ENCODE peak calls at places on chromosomes 6 and 20, in seven cellular contexts. One of them, this sample, is unnamed.

GRCh38 chr6:124633655-124634054 is 328.6 kb upstream of the RNF217 start:
- DNase-seq in CD8-positive, alpha-beta memory T cell: no peak
- DNase-seq in HTR-8/SVneo: no peak
- DNase-seq in stimulated activated CD4-positive, alpha-beta T cell treated with anti-CD3 and anti-CD28 coated beads, Interleukin-12 subunit alpha, Interleukin-12 subunit beta, amount 100 ng/mL, for 48 hours: no peak
- DNase-seq in breast epithelium: no peak
- DNase-seq in cardiac muscle cell: no peak
- DNase-seq in GM18507: no peak
- DNase-seq in this sample: no peak

GRCh38 chr20:31551581-31552081 is 37.4 kb downstream of the HM13 start:
- DNase-seq in GM18507: no peak
- DNase-seq in breast epithelium: no peak
- DNase-seq in stimulated activated CD4-positive, alpha-beta T cell treated with anti-CD3 and anti-CD28 coated beads, Interleukin-12 subunit alpha, Interleukin-12 subunit beta, amount 100 ng/mL, for 48 hours: no peak
- DNase-seq in CD8-positive, alpha-beta memory T cell: no peak
- DNase-seq in cardiac muscle cell: no peak
- DNase-seq in HTR-8/SVneo: no peak
- DNase-seq in this sample: no peak

GRCh38 chr20:3679749-3680700 is 1.8 kb downstream of the ADAM33 start:
- DNase-seq in stimulated activated CD4-positive, alpha-beta T cell treated with anti-CD3 and anti-CD28 coated beads, Interleukin-12 subunit alpha, Interleukin-12 subunit beta, amount 100 ng/mL, for 48 hours: no peak
- DNase-seq in cardiac muscle cell: no peak
- DNase-seq in HTR-8/SVneo: peak; percentile 57
- DNase-seq in GM18507: no peak
- DNase-seq in breast epithelium: no peak
- DNase-seq in CD8-positive, alpha-beta memory T cell: no peak
- DNase-seq in this sample: no peak

GRCh38 chr6:1327630-1328029 is 15.7 kb downstream of the FOXQ1 start:
- DNase-seq in CD8-positive, alpha-beta memory T cell: no peak
- DNase-seq in breast epithelium: no peak
- DNase-seq in cardiac muscle cell: no peak
- DNase-seq in HTR-8/SVneo: no peak
- DNase-seq in GM18507: no peak
- DNase-seq in stimulated activated CD4-positive, alpha-beta T cell treated with anti-CD3 and anti-CD28 coated beads, Interleukin-12 subunit alpha, Interleukin-12 subunit beta, amount 100 ng/mL, for 48 hours: no peak
- DNase-seq in this sample: no peak

GRCh38 chr6:42166444-42167141 is 6.6 kb upstream of the GUCA1A start:
- DNase-seq in HTR-8/SVneo: peak; percentile 80
- DNase-seq in GM18507: peak; percentile 67
- DNase-seq in breast epithelium: peak; percentile 64
- DNase-seq in stimulated activated CD4-positive, alpha-beta T cell treated with anti-CD3 and anti-CD28 coated beads, Interleukin-12 subunit alpha, Interleukin-12 subunit beta, amount 100 ng/mL, for 48 hours: peak; percentile 58
- DNase-seq in CD8-positive, alpha-beta memory T cell: peak; percentile 57
- DNase-seq in cardiac muscle cell: peak; percentile 81
- DNase-seq in this sample: peak; percentile 77

GRCh38 chr6:21800948-21801438 is 207.4 kb downstream of the SOX4 start:
- DNase-seq in CD8-positive, alpha-beta memory T cell: no peak
- DNase-seq in stimulated activated CD4-positive, alpha-beta T cell treated with anti-CD3 and anti-CD28 coated beads, Interleukin-12 subunit alpha, Interleukin-12 subunit beta, amount 100 ng/mL, for 48 hours: no peak
- DNase-seq in HTR-8/SVneo: peak; percentile 69
- DNase-seq in cardiac muscle cell: no peak
- DNase-seq in GM18507: no peak
- DNase-seq in breast epithelium: no peak
- DNase-seq in this sample: peak; percentile 27

GRCh38 chr6:157823523-157824370 is 701 bp downstream of the SNX9 start:
- DNase-seq in CD8-positive, alpha-beta memory T cell: peak; percentile 72
- DNase-seq in HTR-8/SVneo: peak; percentile 20
- DNase-seq in stimulated activated CD4-positive, alpha-beta T cell treated with anti-CD3 and anti-CD28 coated beads, Interleukin-12 subunit alpha, Interleukin-12 subunit beta, amount 100 ng/mL, for 48 hours: peak; percentile 84
- DNase-seq in breast epithelium: peak; percentile 59
- DNase-seq in cardiac muscle cell: peak; percentile 45
- DNase-seq in GM18507: no peak
- DNase-seq in this sample: peak; percentile 70

GRCh38 chr6:14951704-14952103 is 294.2 kb upstream of the JARID2 start:
- DNase-seq in HTR-8/SVneo: no peak
- DNase-seq in stimulated activated CD4-positive, alpha-beta T cell treated with anti-CD3 and anti-CD28 coated beads, Interleukin-12 subunit alpha, Interleukin-12 subunit beta, amount 100 ng/mL, for 48 hours: no peak
- DNase-seq in GM18507: no peak
- DNase-seq in cardiac muscle cell: no peak
- DNase-seq in breast epithelium: no peak
- DNase-seq in CD8-positive, alpha-beta memory T cell: no peak
- DNase-seq in this sample: no peak

GRCh38 chr6:155047523-155047922 is 52.4 kb downstream of the TIAM2 start:
- DNase-seq in HTR-8/SVneo: no peak
- DNase-seq in CD8-positive, alpha-beta memory T cell: no peak
- DNase-seq in stimulated activated CD4-positive, alpha-beta T cell treated with anti-CD3 and anti-CD28 coated beads, Interleukin-12 subunit alpha, Interleukin-12 subunit beta, amount 100 ng/mL, for 48 hours: no peak
- DNase-seq in GM18507: no peak
- DNase-seq in breast epithelium: no peak
- DNase-seq in cardiac muscle cell: no peak
- DNase-seq in this sample: no peak

GRCh38 chr6:33579828-33580714 is at the start of gene BAK1:
- DNase-seq in breast epithelium: peak; percentile 83
- DNase-seq in GM18507: peak; percentile 81
- DNase-seq in HTR-8/SVneo: peak; percentile 94
- DNase-seq in CD8-positive, alpha-beta memory T cell: peak; percentile 80
- DNase-seq in stimulated activated CD4-positive, alpha-beta T cell treated with anti-CD3 and anti-CD28 coated beads, Interleukin-12 subunit alpha, Interleukin-12 subunit beta, amount 100 ng/mL, for 48 hours: peak; percentile 75
- DNase-seq in cardiac muscle cell: peak; percentile 94
- DNase-seq in this sample: peak; percentile 93

GRCh38 chr6:10696655-10697054 is 1.9 kb downstream of the PAK1IP1 start:
- DNase-seq in CD8-positive, alpha-beta memory T cell: no peak
- DNase-seq in cardiac muscle cell: no peak
- DNase-seq in HTR-8/SVneo: no peak
- DNase-seq in GM18507: no peak
- DNase-seq in stimulated activated CD4-positive, alpha-beta T cell treated with anti-CD3 and anti-CD28 coated beads, Interleukin-12 subunit alpha, Interleukin-12 subunit beta, amount 100 ng/mL, for 48 hours: no peak
- DNase-seq in breast epithelium: no peak
- DNase-seq in this sample: no peak

GRCh38 chr20:46359233-46359751 is 47.1 kb downstream of the ELMO2 start:
- DNase-seq in CD8-positive, alpha-beta memory T cell: no peak
- DNase-seq in breast epithelium: no peak
- DNase-seq in HTR-8/SVneo: no peak
- DNase-seq in stimulated activated CD4-positive, alpha-beta T cell treated with anti-CD3 and anti-CD28 coated beads, Interleukin-12 subunit alpha, Interleukin-12 subunit beta, amount 100 ng/mL, for 48 hours: no peak
- DNase-seq in cardiac muscle cell: peak; percentile 21
- DNase-seq in GM18507: no peak
- DNase-seq in this sample: no peak

GRCh38 chr20:14093652-14094051 is 98.3 kb downstream of the MACROD2 start:
- DNase-seq in stimulated activated CD4-positive, alpha-beta T cell treated with anti-CD3 and anti-CD28 coated beads, Interleukin-12 subunit alpha, Interleukin-12 subunit beta, amount 100 ng/mL, for 48 hours: no peak
- DNase-seq in CD8-positive, alpha-beta memory T cell: no peak
- DNase-seq in GM18507: no peak
- DNase-seq in cardiac muscle cell: no peak
- DNase-seq in breast epithelium: no peak
- DNase-seq in HTR-8/SVneo: no peak
- DNase-seq in this sample: no peak

This sample was measured in LoVo.